ENCODE peak calls at places on chromosomes 11 and 22, in eight cellular contexts. One of them, this sample, is unnamed.

GRCh38 chr11:126521196-126521595 is 165.7 kb downstream of the ST3GAL4 start:
- DNase-seq in fibroblast of the aortic adventitia: no peak
- DNase-seq in Peyer's patch: no peak
- DNase-seq in hepatocyte: no peak
- DNase-seq in AG04450: no peak
- DNase-seq in thoracic aorta: no peak
- DNase-seq in esophagus muscularis mucosa: no peak
- DNase-seq in tibial nerve: no peak
- DNase-seq in this sample: no peak

GRCh38 chr22:29072979-29073617 is at the start of gene KREMEN1:
- DNase-seq in esophagus muscularis mucosa: no peak
- DNase-seq in fibroblast of the aortic adventitia: no peak
- DNase-seq in thoracic aorta: no peak
- DNase-seq in Peyer's patch: no peak
- DNase-seq in tibial nerve: no peak
- DNase-seq in AG04450: no peak
- DNase-seq in hepatocyte: no peak
- DNase-seq in this sample: no peak

GRCh38 chr11:75468534-75469340 is 35.7 kb upstream of the KLHL35 start:
- DNase-seq in AG04450: peak
- DNase-seq in tibial nerve: peak
- DNase-seq in hepatocyte: no peak
- DNase-seq in thoracic aorta: peak
- DNase-seq in esophagus muscularis mucosa: no peak
- DNase-seq in fibroblast of the aortic adventitia: peak
- DNase-seq in Peyer's patch: peak
- DNase-seq in this sample: peak

GRCh38 chr22:49381595-49382450 is 445.9 kb downstream of the BRD1 start:
- DNase-seq in Peyer's patch: peak
- DNase-seq in tibial nerve: no peak
- DNase-seq in AG04450: no peak
- DNase-seq in hepatocyte: no peak
- DNase-seq in esophagus muscularis mucosa: no peak
- DNase-seq in fibroblast of the aortic adventitia: no peak
- DNase-seq in thoracic aorta: no peak
- DNase-seq in this sample: no peak

GRCh38 chr22:32063701-32064100 is 20.6 kb downstream of the SLC5A1 start:
- DNase-seq in AG04450: no peak
- DNase-seq in tibial nerve: no peak
- DNase-seq in esophagus muscularis mucosa: no peak
- DNase-seq in Peyer's patch: no peak
- DNase-seq in thoracic aorta: no peak
- DNase-seq in fibroblast of the aortic adventitia: no peak
- DNase-seq in hepatocyte: no peak
- DNase-seq in this sample: no peak

GRCh38 chr11:33376331-33377099 is 119.3 kb downstream of the HIPK3 start:
- DNase-seq in hepatocyte: peak
- DNase-seq in Peyer's patch: no peak
- DNase-seq in AG04450: no peak
- DNase-seq in tibial nerve: no peak
- DNase-seq in thoracic aorta: no peak
- DNase-seq in fibroblast of the aortic adventitia: no peak
- DNase-seq in esophagus muscularis mucosa: no peak
- DNase-seq in this sample: peak

GRCh38 chr11:9876331-9876730 is 212.5 kb downstream of the SWAP70 start:
- DNase-seq in esophagus muscularis mucosa: no peak
- DNase-seq in AG04450: no peak
- DNase-seq in thoracic aorta: no peak
- DNase-seq in Peyer's patch: no peak
- DNase-seq in hepatocyte: no peak
- DNase-seq in fibroblast of the aortic adventitia: no peak
- DNase-seq in tibial nerve: no peak
- DNase-seq in this sample: no peak

GRCh38 chr22:48796295-48797015 is 1031.2 kb downstream of the BRD1 start:
- DNase-seq in hepatocyte: no peak
- DNase-seq in thoracic aorta: no peak
- DNase-seq in AG04450: no peak
- DNase-seq in Peyer's patch: no peak
- DNase-seq in fibroblast of the aortic adventitia: no peak
- DNase-seq in esophagus muscularis mucosa: no peak
- DNase-seq in tibial nerve: no peak
- DNase-seq in this sample: no peak

GRCh38 chr11:782264-783174 is 5.2 kb upstream of the GATD1 start:
- DNase-seq in hepatocyte: no peak
- DNase-seq in Peyer's patch: no peak
- DNase-seq in fibroblast of the aortic adventitia: no peak
- DNase-seq in tibial nerve: no peak
- DNase-seq in esophagus muscularis mucosa: no peak
- DNase-seq in AG04450: no peak
- DNase-seq in thoracic aorta: no peak
- DNase-seq in this sample: no peak

DNA sequence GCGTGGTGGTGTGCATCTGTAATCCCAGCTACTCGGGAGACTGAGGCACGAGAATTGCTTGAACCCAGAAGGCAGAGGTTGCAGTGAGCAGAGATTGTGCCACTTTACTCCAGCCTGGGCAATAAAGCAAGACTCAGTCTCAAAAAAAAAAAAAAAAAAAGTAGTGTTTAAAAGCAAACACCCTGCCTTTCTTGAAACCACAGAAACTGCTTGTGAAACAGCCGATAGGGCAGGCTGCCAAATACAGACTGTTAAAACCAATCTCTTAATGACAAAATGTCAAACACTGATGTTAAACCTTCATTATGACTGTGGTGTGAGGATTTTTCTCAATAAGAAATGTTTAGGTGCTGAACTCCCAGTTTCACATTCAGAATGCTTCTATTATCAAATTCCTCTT is 27.3 kb downstream of the MARK2 start:
- DNase-seq in fibroblast of the aortic adventitia: peak
- DNase-seq in Peyer's patch: peak
- DNase-seq in AG04450: no peak
- DNase-seq in hepatocyte: peak
- DNase-seq in thoracic aorta: no peak
- DNase-seq in esophagus muscularis mucosa: no peak
- DNase-seq in tibial nerve: peak
- DNase-seq in this sample: peak
- H3K4me3 ChIP-seq in fibroblast of the aortic adventitia: no peak
- H3K4me3 ChIP-seq in Peyer's patch: no peak
- H3K4me3 ChIP-seq in AG04450: no peak
- H3K4me3 ChIP-seq in hepatocyte: no peak
- H3K4me3 ChIP-seq in thoracic aorta: no peak
- H3K4me3 ChIP-seq in esophagus muscularis mucosa: no peak
- H3K4me3 ChIP-seq in tibial nerve: no peak
- H3K4me3 ChIP-seq in this sample: no peak

GRCh38 chr11:107928767-107929507 is 689 bp downstream of the RAB39A start:
- DNase-seq in tibial nerve: no peak
- DNase-seq in thoracic aorta: no peak
- DNase-seq in AG04450: no peak
- DNase-seq in fibroblast of the aortic adventitia: no peak
- DNase-seq in hepatocyte: peak
- DNase-seq in Peyer's patch: peak
- DNase-seq in esophagus muscularis mucosa: no peak
- DNase-seq in this sample: no peak
- H3K4me3 ChIP-seq in tibial nerve: peak
- H3K4me3 ChIP-seq in thoracic aorta: peak
- H3K4me3 ChIP-seq in AG04450: peak
- H3K4me3 ChIP-seq in fibroblast of the aortic adventitia: peak
- H3K4me3 ChIP-seq in hepatocyte: peak
- H3K4me3 ChIP-seq in Peyer's patch: peak
- H3K4me3 ChIP-seq in esophagus muscularis mucosa: peak
- H3K4me3 ChIP-seq in this sample: peak

GRCh38 chr11:62648185-62648966 is 2.0 kb upstream of the GANAB start:
- DNase-seq in thoracic aorta: no peak
- DNase-seq in hepatocyte: no peak
- DNase-seq in AG04450: no peak
- DNase-seq in fibroblast of the aortic adventitia: no peak
- DNase-seq in esophagus muscularis mucosa: no peak
- DNase-seq in Peyer's patch: no peak
- DNase-seq in tibial nerve: no peak
- DNase-seq in this sample: no peak

GRCh38 chr11:62647609-62648005 is 1.2 kb upstream of the GANAB start:
- DNase-seq in thoracic aorta: no peak
- DNase-seq in hepatocyte: no peak
- DNase-seq in tibial nerve: no peak
- DNase-seq in fibroblast of the aortic adventitia: no peak
- DNase-seq in esophagus muscularis mucosa: no peak
- DNase-seq in AG04450: no peak
- DNase-seq in Peyer's patch: no peak
- DNase-seq in this sample: no peak

GRCh38 chr11:62645660-62645933 is 816 bp downstream of the GANAB start:
- DNase-seq in esophagus muscularis mucosa: no peak
- DNase-seq in AG04450: no peak
- DNase-seq in fibroblast of the aortic adventitia: no peak
- DNase-seq in hepatocyte: no peak
- DNase-seq in tibial nerve: no peak
- DNase-seq in thoracic aorta: no peak
- DNase-seq in Peyer's patch: no peak
- DNase-seq in this sample: no peak

GRCh38 chr11:62645934-62646824 is at the start of gene GANAB:
- DNase-seq in esophagus muscularis mucosa: peak
- DNase-seq in AG04450: peak
- DNase-seq in tibial nerve: peak
- DNase-seq in Peyer's patch: peak
- DNase-seq in hepatocyte: peak
- DNase-seq in fibroblast of the aortic adventitia: peak
- DNase-seq in thoracic aorta: peak
- DNase-seq in this sample: peak

GRCh38 chr11:62646825-62647608 is 604 bp upstream of the GANAB start:
- DNase-seq in Peyer's patch: no peak
- DNase-seq in AG04450: no peak
- DNase-seq in hepatocyte: no peak
- DNase-seq in esophagus muscularis mucosa: no peak
- DNase-seq in fibroblast of the aortic adventitia: no peak
- DNase-seq in thoracic aorta: no peak
- DNase-seq in tibial nerve: no peak
- DNase-seq in this sample: no peak
- H3K4me3 ChIP-seq in Peyer's patch: no peak
- H3K4me3 ChIP-seq in AG04450: peak
- H3K4me3 ChIP-seq in hepatocyte: no peak
- H3K4me3 ChIP-seq in esophagus muscularis mucosa: peak
- H3K4me3 ChIP-seq in fibroblast of the aortic adventitia: peak
- H3K4me3 ChIP-seq in thoracic aorta: peak
- H3K4me3 ChIP-seq in tibial nerve: peak
- H3K4me3 ChIP-seq in this sample: peak

GRCh38 chr22:40716116-40716515 is 36.8 kb downstream of the MCHR1 start:
- DNase-seq in AG04450: no peak
- DNase-seq in hepatocyte: no peak
- DNase-seq in Peyer's patch: no peak
- DNase-seq in tibial nerve: no peak
- DNase-seq in thoracic aorta: no peak
- DNase-seq in fibroblast of the aortic adventitia: no peak
- DNase-seq in esophagus muscularis mucosa: no peak
- DNase-seq in this sample: no peak

GRCh38 chr22:40718250-40719204 is 39.2 kb downstream of the MCHR1 start:
- DNase-seq in thoracic aorta: no peak
- DNase-seq in esophagus muscularis mucosa: no peak
- DNase-seq in Peyer's patch: no peak
- DNase-seq in hepatocyte: no peak
- DNase-seq in AG04450: no peak
- DNase-seq in tibial nerve: no peak
- DNase-seq in fibroblast of the aortic adventitia: no peak
- DNase-seq in this sample: no peak

GRCh38 chr22:40720538-40721256 is 41.4 kb downstream of the MCHR1 start:
- DNase-seq in tibial nerve: no peak
- DNase-seq in hepatocyte: no peak
- DNase-seq in AG04450: no peak
- DNase-seq in Peyer's patch: no peak
- DNase-seq in thoracic aorta: no peak
- DNase-seq in esophagus muscularis mucosa: no peak
- DNase-seq in fibroblast of the aortic adventitia: peak
- DNase-seq in this sample: no peak

GRCh38 chr22:40721266-40721665 is 42.0 kb downstream of the MCHR1 start:
- DNase-seq in thoracic aorta: no peak
- DNase-seq in Peyer's patch: no peak
- DNase-seq in fibroblast of the aortic adventitia: peak
- DNase-seq in AG04450: no peak
- DNase-seq in hepatocyte: peak
- DNase-seq in tibial nerve: no peak
- DNase-seq in esophagus muscularis mucosa: no peak
- DNase-seq in this sample: no peak

DNA sequence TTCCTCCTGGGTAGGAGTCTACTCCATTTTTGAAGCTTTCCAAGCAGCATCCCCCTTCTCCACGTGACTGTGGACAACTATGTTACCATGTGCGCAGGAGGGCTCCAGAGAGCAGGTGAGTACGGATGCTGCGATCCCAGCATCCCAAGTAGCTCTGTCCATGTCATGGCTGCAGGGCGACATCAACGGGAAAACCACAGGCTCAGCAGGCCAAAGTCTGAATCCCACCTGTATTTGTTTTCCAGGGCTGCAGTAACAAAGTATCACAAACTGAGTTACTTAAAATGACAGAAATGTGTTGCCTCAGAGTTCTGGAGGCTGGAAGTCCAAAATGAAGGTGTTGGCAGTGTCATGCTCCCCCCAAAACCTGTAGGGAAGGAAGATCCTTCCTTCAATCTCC is 40.3 kb downstream of the MCHR1 start:
- DNase-seq in thoracic aorta: no peak
- DNase-seq in fibroblast of the aortic adventitia: no peak
- DNase-seq in hepatocyte: no peak
- DNase-seq in tibial nerve: no peak
- DNase-seq in AG04450: no peak
- DNase-seq in esophagus muscularis mucosa: no peak
- DNase-seq in Peyer's patch: no peak
- DNase-seq in this sample: no peak
- H3K4me3 ChIP-seq in thoracic aorta: no peak
- H3K4me3 ChIP-seq in fibroblast of the aortic adventitia: no peak
- H3K4me3 ChIP-seq in hepatocyte: no peak
- H3K4me3 ChIP-seq in tibial nerve: no peak
- H3K4me3 ChIP-seq in AG04450: no peak
- H3K4me3 ChIP-seq in esophagus muscularis mucosa: no peak
- H3K4me3 ChIP-seq in Peyer's patch: no peak
- H3K4me3 ChIP-seq in this sample: no peak

DNA sequence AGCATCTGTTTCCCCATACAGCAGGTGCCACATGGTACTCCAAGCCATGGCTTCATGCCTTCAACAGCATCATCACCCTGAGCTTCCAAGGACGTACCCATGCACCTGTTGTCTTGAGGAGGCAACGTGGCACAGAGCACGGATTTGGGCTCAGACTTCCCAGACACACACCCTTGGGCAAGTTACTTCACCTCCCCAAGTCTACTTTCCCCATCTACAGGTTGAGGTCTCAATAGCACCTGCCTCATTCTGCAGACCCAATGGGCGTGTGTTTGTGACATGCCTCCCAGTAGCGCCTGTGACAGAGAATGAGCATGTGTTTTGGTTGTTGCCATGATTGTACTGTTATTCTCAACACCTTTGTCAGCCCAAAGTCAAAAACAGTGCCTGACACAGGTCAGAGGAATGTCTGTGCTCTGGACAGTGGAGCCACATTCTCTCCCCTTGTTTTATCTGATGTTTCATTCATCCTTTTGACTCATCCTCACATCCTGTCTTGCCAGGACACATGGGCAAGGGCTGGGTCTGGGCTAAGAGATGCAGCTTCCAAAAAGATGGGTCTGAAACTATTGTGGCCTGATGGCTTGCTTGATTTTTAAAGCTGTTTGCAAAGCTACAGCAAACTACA is 53.4 kb upstream of the CCND1 start:
- DNase-seq in tibial nerve: no peak
- DNase-seq in thoracic aorta: no peak
- DNase-seq in AG04450: peak
- DNase-seq in esophagus muscularis mucosa: no peak
- DNase-seq in fibroblast of the aortic adventitia: peak
- DNase-seq in hepatocyte: no peak
- DNase-seq in Peyer's patch: no peak
- DNase-seq in this sample: peak
- H3K4me3 ChIP-seq in tibial nerve: no peak
- H3K4me3 ChIP-seq in thoracic aorta: no peak
- H3K4me3 ChIP-seq in AG04450: no peak
- H3K4me3 ChIP-seq in esophagus muscularis mucosa: no peak
- H3K4me3 ChIP-seq in fibroblast of the aortic adventitia: no peak
- H3K4me3 ChIP-seq in hepatocyte: no peak
- H3K4me3 ChIP-seq in Peyer's patch: no peak
- H3K4me3 ChIP-seq in this sample: no peak

This sample was measured in adipocyte.